ENCODE peak calls at places on chromosomes 7 and 10, in five cellular contexts. T is stimulated activated naive CD8-positive, alpha-beta T cell treated with anti-CD3 and anti-CD28 coated beads, Interleukin-15, Interleukin-2, amounts not matched to agents 100 U/mL and 50 U/mL, for 24 hours; W is stimulated activated CD4-positive, alpha-beta T cell treated with anti-CD3 and anti-CD28 coated beads, Interleukin-1b, Interleukin-23, amount 100 ng/mL, for 4 hours; S is LoVo; O is posterior vena cava. A is an unnamed sample.

GRCh38 chr10:20396168-20396567 is 500.9 kb downstream of the NEBL start:
- DNase-seq in T (no peak), W (no peak), S (no peak), O (no peak), A (no peak)

GRCh38 chr7:140732436-140732835 is 35.9 kb downstream of the NDUFB2 start:
- DNase-seq in T (no peak), W (no peak), S (no peak), O (no peak), A (no peak)

GRCh38 chr10:32054087-32054486 is 2.1 kb downstream of the KIF5B start:
- DNase-seq in T (no peak), W (no peak), S (peak; percentile 24), O (no peak), A (peak; percentile 20)

GRCh38 chr10:17671307-17671706 is 27.4 kb downstream of the STAM start:
- DNase-seq in T (no peak), W (no peak), S (no peak), O (no peak), A (no peak)

GRCh38 chr10:74275755-74276154 is 124.7 kb downstream of the ADK start:
- DNase-seq in T (no peak), W (no peak), S (no peak), O (no peak), A (no peak)

GRCh38 chr10:25436431-25436830 is 261.6 kb downstream of the GPR158 start:
- DNase-seq in T (no peak), W (no peak), S (no peak), O (no peak), A (no peak)

GRCh38 chr7:95246935-95247370 is 77.4 kb downstream of the PON1 start:
- DNase-seq in T (peak; percentile 7), W (no peak), S (peak; percentile 76), O (no peak), A (peak; percentile 73)

GRCh38 chr7:44658979-44659378 is 52.6 kb downstream of the OGDH start:
- DNase-seq in T (no peak), W (no peak), S (no peak), O (no peak), A (no peak)

GRCh38 chr10:86969421-86970041 is 1.2 kb downstream of the ADIRF start:
- DNase-seq in T (no peak), W (no peak), S (no peak), O (peak; percentile 79), A (peak; percentile 74)

GRCh38 chr10:58818889-58819288 is 306.2 kb downstream of the BICC1 start:
- DNase-seq in T (no peak), W (no peak), S (peak; percentile 17), O (no peak), A (no peak)

GRCh38 chr7:31022726-31023125 is 29.4 kb upstream of the ADCYAP1R1 start:
- DNase-seq in T (no peak), W (no peak), S (no peak), O (no peak), A (no peak)

GRCh38 chr7:112937651-112938390 is 147.6 kb upstream of the TMEM168 start:
- DNase-seq in T (no peak), W (no peak), S (no peak), O (no peak), A (peak; percentile 21)

GRCh38 chr10:6108631-6109443 is 20.0 kb downstream of the RBM17 start:
- DNase-seq in T (no peak), W (peak; percentile 27), S (peak; percentile 29), O (no peak), A (peak; percentile 68)

GRCh38 chr7:120170849-120171248 is 102.1 kb upstream of the KCND2 start:
- DNase-seq in T (no peak), W (no peak), S (no peak), O (no peak), A (no peak)

GRCh38 chr7:99579956-99580777 is 17.9 kb upstream of the TMEM225B start:
- DNase-seq in T (peak; percentile 69), W (peak; percentile 53), S (no peak), O (no peak), A (peak; percentile 24)

GRCh38 chr10:131947631-131948347 is 33.9 kb downstream of the BNIP3 start:
- DNase-seq in T (no peak), W (no peak), S (no peak), O (no peak), A (peak; percentile 82)

GRCh38 chr7:135501402-135501801 is 8.5 kb downstream of the CNOT4 start:
- DNase-seq in T (no peak), W (no peak), S (no peak), O (no peak), A (no peak)

GRCh38 chr10:3068201-3068967 is 1.0 kb downstream of the PFKP start:
- DNase-seq in T (peak; percentile 78), W (peak; percentile 49), S (peak; percentile 41), O (peak; percentile 91), A (peak; percentile 63)

GRCh38 chr10:96613565-96613964 is 26.8 kb upstream of the TM9SF3 start:
- DNase-seq in T (no peak), W (no peak), S (no peak), O (no peak), A (peak; percentile 17)

GRCh38 chr7:116547347-116547746 is 22.5 kb downstream of the CAV1 start:
- DNase-seq in T (no peak), W (no peak), S (no peak), O (no peak), A (peak; percentile 77)

GRCh38 chr10:78015546-78015945 is 13.8 kb downstream of the POLR3A start:
- DNase-seq in T (no peak), W (no peak), S (no peak), O (no peak), A (no peak)

GRCh38 chr7:103010220-103010607 is 64.4 kb downstream of the FBXL13 start:
- DNase-seq in T (no peak), W (no peak), S (no peak), O (no peak), A (no peak)

GRCh38 chr7:86209036-86209435 is 434.7 kb upstream of the GRM3 start:
- DNase-seq in T (no peak), W (no peak), S (no peak), O (no peak), A (no peak)

GRCh38 chr10:79444243-79445119 is 943 bp downstream of the ZCCHC24 start:
- DNase-seq in T (peak; percentile 59), W (peak; percentile 33), S (peak; percentile 11), O (peak; percentile 94), A (peak; percentile 47)

GRCh38 chr10:124647421-124648130 is 96.6 kb downstream of the FAM53B start:
- DNase-seq in T (peak; percentile 71), W (peak; percentile 50), S (no peak), O (peak; percentile 94), A (no peak)

GRCh38 chr10:48390933-48391845 is 84.7 kb downstream of the MAPK8 start:
- DNase-seq in T (peak; percentile 6), W (no peak), S (peak; percentile 52), O (no peak), A (peak; percentile 62)